ENCODE peak calls at places on chromosomes 6 and 20, in eight cellular contexts. One of them, this sample, is unnamed.

GRCh38 chr20:48717095-48717958 is 110.5 kb downstream of the PREX1 start:
- DNase-seq in tibial artery: no peak
- DNase-seq in MCF 10A: no peak
- DNase-seq in GM20000: no peak
- DNase-seq in neural crest cell: no peak
- DNase-seq in A549: no peak
- DNase-seq in cardiac muscle cell: no peak
- DNase-seq in HL-60: no peak
- DNase-seq in this sample: no peak

GRCh38 chr20:44248420-44248759 is 1.3 kb downstream of the GDAP1L1 start:
- DNase-seq in tibial artery: no peak
- DNase-seq in MCF 10A: no peak
- DNase-seq in GM20000: no peak
- DNase-seq in neural crest cell: no peak
- DNase-seq in A549: no peak
- DNase-seq in cardiac muscle cell: no peak
- DNase-seq in HL-60: no peak
- DNase-seq in this sample: no peak

GRCh38 chr20:54067606-54068174 is 2.7 kb downstream of the BCAS1 start:
- DNase-seq in tibial artery: no peak
- DNase-seq in MCF 10A: peak
- DNase-seq in GM20000: no peak
- DNase-seq in neural crest cell: no peak
- DNase-seq in A549: peak
- DNase-seq in cardiac muscle cell: no peak
- DNase-seq in HL-60: no peak
- DNase-seq in this sample: no peak

GRCh38 chr20:37827605-37828004 is 75.3 kb upstream of the VSTM2L start:
- DNase-seq in tibial artery: no peak
- DNase-seq in MCF 10A: no peak
- DNase-seq in GM20000: no peak
- DNase-seq in neural crest cell: no peak
- DNase-seq in A549: no peak
- DNase-seq in cardiac muscle cell: no peak
- DNase-seq in HL-60: no peak
- DNase-seq in this sample: no peak

GRCh38 chr20:9035129-9035528 is 33.8 kb upstream of the PLCB4 start:
- DNase-seq in tibial artery: peak
- DNase-seq in MCF 10A: peak
- DNase-seq in GM20000: no peak
- DNase-seq in neural crest cell: no peak
- DNase-seq in A549: no peak
- DNase-seq in cardiac muscle cell: peak
- DNase-seq in HL-60: no peak
- DNase-seq in this sample: no peak

GRCh38 chr6:137543114-137543513 is 48.9 kb upstream of the OLIG3 start:
- DNase-seq in tibial artery: no peak
- DNase-seq in MCF 10A: no peak
- DNase-seq in GM20000: no peak
- DNase-seq in neural crest cell: no peak
- DNase-seq in A549: no peak
- DNase-seq in cardiac muscle cell: no peak
- DNase-seq in HL-60: no peak
- DNase-seq in this sample: no peak

GRCh38 chr6:73460044-73460443 is 1.5 kb upstream of the MTO1 start:
- DNase-seq in tibial artery: no peak
- DNase-seq in MCF 10A: no peak
- DNase-seq in GM20000: no peak
- DNase-seq in neural crest cell: peak
- DNase-seq in A549: no peak
- DNase-seq in cardiac muscle cell: no peak
- DNase-seq in HL-60: peak
- DNase-seq in this sample: no peak

GRCh38 chr6:90715093-90715655 is 128.3 kb upstream of the MAP3K7 start:
- DNase-seq in tibial artery: no peak
- DNase-seq in MCF 10A: peak
- DNase-seq in GM20000: no peak
- DNase-seq in neural crest cell: no peak
- DNase-seq in A549: no peak
- DNase-seq in cardiac muscle cell: peak
- DNase-seq in HL-60: no peak
- DNase-seq in this sample: no peak

GRCh38 chr20:48126227-48126740 is 341.0 kb upstream of the SULF2 start:
- DNase-seq in tibial artery: no peak
- DNase-seq in MCF 10A: no peak
- DNase-seq in GM20000: no peak
- DNase-seq in neural crest cell: peak
- DNase-seq in A549: no peak
- DNase-seq in cardiac muscle cell: no peak
- DNase-seq in HL-60: no peak
- DNase-seq in this sample: no peak

GRCh38 chr6:99338188-99338587 is 11.3 kb downstream of the FAXC start:
- DNase-seq in tibial artery: no peak
- DNase-seq in MCF 10A: no peak
- DNase-seq in GM20000: no peak
- DNase-seq in neural crest cell: no peak
- DNase-seq in A549: no peak
- DNase-seq in cardiac muscle cell: no peak
- DNase-seq in HL-60: no peak
- DNase-seq in this sample: no peak

GRCh38 chr20:4729265-4729664 is 7.6 kb downstream of the PRND start:
- DNase-seq in tibial artery: no peak
- DNase-seq in MCF 10A: no peak
- DNase-seq in GM20000: no peak
- DNase-seq in neural crest cell: no peak
- DNase-seq in A549: no peak
- DNase-seq in cardiac muscle cell: no peak
- DNase-seq in HL-60: no peak
- DNase-seq in this sample: no peak

GRCh38 chr20:17227669-17228623 is 1.1 kb downstream of the PCSK2 start:
- DNase-seq in tibial artery: no peak
- DNase-seq in MCF 10A: no peak
- DNase-seq in GM20000: no peak
- DNase-seq in neural crest cell: peak
- DNase-seq in A549: no peak
- DNase-seq in cardiac muscle cell: peak
- DNase-seq in HL-60: no peak
- DNase-seq in this sample: peak

GRCh38 chr6:139161817-139162284 is 27.0 kb downstream of the HECA start:
- DNase-seq in tibial artery: no peak
- DNase-seq in MCF 10A: no peak
- DNase-seq in GM20000: peak
- DNase-seq in neural crest cell: no peak
- DNase-seq in A549: no peak
- DNase-seq in cardiac muscle cell: no peak
- DNase-seq in HL-60: no peak
- DNase-seq in this sample: peak

GRCh38 chr6:139161169-139161568 is 26.3 kb downstream of the HECA start:
- DNase-seq in tibial artery: no peak
- DNase-seq in MCF 10A: peak
- DNase-seq in GM20000: no peak
- DNase-seq in neural crest cell: no peak
- DNase-seq in A549: no peak
- DNase-seq in cardiac muscle cell: no peak
- DNase-seq in HL-60: no peak
- DNase-seq in this sample: no peak

GRCh38 chr6:139166238-139166955 is 31.5 kb downstream of the HECA start:
- DNase-seq in tibial artery: no peak
- DNase-seq in MCF 10A: no peak
- DNase-seq in GM20000: no peak
- DNase-seq in neural crest cell: no peak
- DNase-seq in A549: no peak
- DNase-seq in cardiac muscle cell: no peak
- DNase-seq in HL-60: no peak
- DNase-seq in this sample: no peak

GRCh38 chr6:139165324-139165723 is 30.4 kb downstream of the HECA start:
- DNase-seq in tibial artery: no peak
- DNase-seq in MCF 10A: no peak
- DNase-seq in GM20000: no peak
- DNase-seq in neural crest cell: no peak
- DNase-seq in A549: no peak
- DNase-seq in cardiac muscle cell: no peak
- DNase-seq in HL-60: no peak
- DNase-seq in this sample: no peak

DNA sequence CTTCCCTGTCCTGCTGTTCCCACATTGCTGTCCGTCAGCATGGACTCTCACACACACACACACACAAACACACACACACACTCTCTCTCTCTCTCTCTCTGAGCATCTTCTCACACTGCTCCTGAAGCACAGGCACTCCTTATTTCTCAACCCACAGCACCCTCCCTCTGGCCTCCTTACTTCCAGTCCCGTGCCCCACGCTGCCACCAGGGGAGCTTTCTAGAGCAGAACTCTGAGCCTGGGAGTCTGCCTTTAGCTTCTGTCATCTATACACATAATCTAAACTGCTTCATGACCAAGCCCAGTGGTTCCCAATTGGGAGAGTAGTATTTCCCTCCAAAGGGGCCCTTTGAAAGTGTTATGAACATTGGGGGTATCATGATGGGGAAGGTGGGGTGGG is 29.1 kb downstream of the HECA start:
- DNase-seq in tibial artery: no peak
- DNase-seq in MCF 10A: no peak
- DNase-seq in GM20000: no peak
- DNase-seq in neural crest cell: no peak
- DNase-seq in A549: no peak
- DNase-seq in cardiac muscle cell: no peak
- DNase-seq in HL-60: no peak
- DNase-seq in this sample: no peak
- TF ChIP-seq CTCF in tibial artery: no peak
- TF ChIP-seq CTCF in MCF 10A: no peak
- TF ChIP-seq CTCF in GM20000: no peak
- TF ChIP-seq CTCF in neural crest cell: peak
- TF ChIP-seq CTCF in A549: no peak
- TF ChIP-seq CTCF in cardiac muscle cell: no peak
- TF ChIP-seq CTCF in HL-60: no peak
- TF ChIP-seq CTCF in this sample: no peak

GRCh38 chr6:34529665-34530327 is 26.3 kb downstream of the SPDEF start:
- DNase-seq in tibial artery: no peak
- DNase-seq in MCF 10A: peak
- DNase-seq in GM20000: no peak
- DNase-seq in neural crest cell: no peak
- DNase-seq in A549: no peak
- DNase-seq in cardiac muscle cell: peak
- DNase-seq in HL-60: no peak
- DNase-seq in this sample: no peak
- TF ChIP-seq CTCF in tibial artery: no peak
- TF ChIP-seq CTCF in MCF 10A: no peak
- TF ChIP-seq CTCF in GM20000: no peak
- TF ChIP-seq CTCF in neural crest cell: no peak
- TF ChIP-seq CTCF in A549: no peak
- TF ChIP-seq CTCF in cardiac muscle cell: no peak
- TF ChIP-seq CTCF in HL-60: no peak
- TF ChIP-seq CTCF in this sample: no peak

GRCh38 chr6:39240155-39240757 is 11.0 kb upstream of the KCNK5 start:
- DNase-seq in tibial artery: no peak
- DNase-seq in MCF 10A: no peak
- DNase-seq in GM20000: no peak
- DNase-seq in neural crest cell: no peak
- DNase-seq in A549: no peak
- DNase-seq in cardiac muscle cell: no peak
- DNase-seq in HL-60: no peak
- DNase-seq in this sample: no peak

GRCh38 chr6:39236742-39237141 is 7.5 kb upstream of the KCNK5 start:
- DNase-seq in tibial artery: no peak
- DNase-seq in MCF 10A: no peak
- DNase-seq in GM20000: no peak
- DNase-seq in neural crest cell: no peak
- DNase-seq in A549: no peak
- DNase-seq in cardiac muscle cell: no peak
- DNase-seq in HL-60: no peak
- DNase-seq in this sample: no peak

GRCh38 chr6:39243809-39244208 is 14.5 kb upstream of the KCNK5 start:
- DNase-seq in tibial artery: peak
- DNase-seq in MCF 10A: peak
- DNase-seq in GM20000: no peak
- DNase-seq in neural crest cell: no peak
- DNase-seq in A549: no peak
- DNase-seq in cardiac muscle cell: no peak
- DNase-seq in HL-60: no peak
- DNase-seq in this sample: no peak

DNA sequence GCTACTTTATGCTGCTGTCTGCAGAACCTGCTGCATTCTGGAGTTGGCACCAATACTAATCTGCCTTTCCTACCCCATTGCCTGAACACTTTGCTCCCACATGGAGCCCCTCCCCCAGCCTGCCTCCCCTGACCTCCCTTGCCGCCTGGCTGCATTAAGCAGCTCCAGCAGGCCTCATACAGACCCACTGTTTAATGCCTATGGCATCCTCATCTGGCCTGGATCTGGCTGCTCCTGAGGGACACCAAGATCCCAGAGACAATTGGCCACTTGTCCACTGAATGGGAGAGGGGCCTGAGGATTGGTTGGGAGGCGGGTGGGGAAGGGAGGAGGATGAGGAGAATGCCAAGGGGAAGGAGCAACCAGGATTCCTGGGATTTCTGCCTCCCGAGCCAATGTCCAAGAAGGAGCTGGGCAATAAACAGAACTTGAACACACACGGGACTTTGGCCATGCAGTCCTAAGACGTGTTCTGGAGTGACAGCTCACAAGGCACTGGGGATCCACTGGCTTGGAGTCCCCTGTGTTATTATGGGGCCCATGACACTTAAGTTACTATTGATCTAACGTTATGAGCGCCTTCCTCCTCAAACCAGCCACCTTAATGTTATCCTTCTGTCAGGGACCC is 10.4 kb upstream of the KCNK5 start:
- DNase-seq in tibial artery: peak
- DNase-seq in MCF 10A: no peak
- DNase-seq in GM20000: no peak
- DNase-seq in neural crest cell: no peak
- DNase-seq in A549: no peak
- DNase-seq in cardiac muscle cell: no peak
- DNase-seq in HL-60: no peak
- DNase-seq in this sample: no peak
- TF ChIP-seq CTCF in tibial artery: no peak
- TF ChIP-seq CTCF in MCF 10A: no peak
- TF ChIP-seq CTCF in GM20000: no peak
- TF ChIP-seq CTCF in neural crest cell: no peak
- TF ChIP-seq CTCF in A549: no peak
- TF ChIP-seq CTCF in cardiac muscle cell: no peak
- TF ChIP-seq CTCF in HL-60: no peak
- TF ChIP-seq CTCF in this sample: no peak

DNA sequence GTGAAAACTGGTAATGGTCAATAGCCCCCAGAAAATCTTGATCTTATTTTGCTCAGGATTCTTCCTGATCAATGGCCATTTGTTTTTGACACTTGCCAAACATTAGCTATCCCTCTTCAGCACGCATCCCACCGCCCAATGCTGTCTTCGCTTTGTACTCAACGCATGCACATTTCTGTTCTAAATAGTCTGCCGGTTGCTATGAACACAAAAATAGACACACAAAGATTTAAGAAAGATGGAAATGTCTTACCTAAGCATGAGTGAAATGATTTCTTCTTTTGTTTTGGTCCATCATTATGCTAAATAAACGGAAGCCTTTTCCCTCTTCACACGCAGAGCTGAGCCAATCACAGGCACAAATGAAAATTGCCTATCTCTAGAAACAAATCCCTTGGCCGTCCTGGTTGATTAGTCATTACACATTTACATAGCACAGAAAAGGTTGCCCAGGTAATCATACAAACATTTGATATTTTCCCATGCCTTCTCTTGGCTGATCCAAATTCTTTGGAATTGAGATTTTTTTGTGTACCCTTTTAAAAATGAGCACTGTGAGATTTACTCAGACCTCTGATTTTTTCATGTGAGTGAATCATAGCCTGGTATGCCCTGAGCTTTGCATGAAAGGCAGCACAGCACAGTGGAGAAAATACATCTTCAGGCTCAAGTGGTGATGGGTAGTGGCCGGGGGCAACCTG is 70.5 kb upstream of the FAM184A start:
- DNase-seq in tibial artery: no peak
- DNase-seq in MCF 10A: no peak
- DNase-seq in GM20000: no peak
- DNase-seq in neural crest cell: no peak
- DNase-seq in A549: no peak
- DNase-seq in cardiac muscle cell: peak
- DNase-seq in HL-60: no peak
- DNase-seq in this sample: no peak
- TF ChIP-seq CTCF in tibial artery: no peak
- TF ChIP-seq CTCF in MCF 10A: no peak
- TF ChIP-seq CTCF in GM20000: no peak
- TF ChIP-seq CTCF in neural crest cell: no peak
- TF ChIP-seq CTCF in A549: no peak
- TF ChIP-seq CTCF in cardiac muscle cell: no peak
- TF ChIP-seq CTCF in HL-60: no peak
- TF ChIP-seq CTCF in this sample: no peak